ENCODE peak calls at places on chromosomes 12 and 14, in four cellular contexts. N, J, Z and I are unnamed samples.

GRCh38 chr12:42815068-42815467 is 225.5 kb upstream of the PRICKLE1 start:
- DNase-seq in N (no peak), J (no peak), Z (no peak), I (no peak)

GRCh38 chr12:47413806-47414205 is 292.0 kb downstream of the RPAP3 start:
- DNase-seq in Z (no peak), N (no peak), J (no peak), I (no peak)

GRCh38 chr14:30767624-30768023 is 106.7 kb upstream of the COCH start:
- DNase-seq in J (no peak), N (no peak), Z (no peak), I (no peak)

GRCh38 chr12:95164656-95165055 is 52.6 kb downstream of the FGD6 start:
- DNase-seq in N (no peak), J (no peak), Z (no peak), I (no peak)

GRCh38 chr14:54597795-54598443 is 31.0 kb downstream of the SAMD4A start:
- DNase-seq in Z (peak; percentile 63), N (no peak), J (no peak), I (no peak)

GRCh38 chr12:12017798-12018197 is 52.9 kb upstream of the BCL2L14 start:
- DNase-seq in Z (no peak), N (no peak), J (no peak), I (peak; percentile 63)

GRCh38 chr12:46402861-46403731 is 30.5 kb upstream of the SLC38A2 start:
- DNase-seq in J (no peak), Z (peak; percentile 79), N (no peak), I (no peak)

GRCh38 chr14:24364841-24365240 is 3.1 kb upstream of the NFATC4 start:
- DNase-seq in J (no peak), N (no peak), Z (no peak), I (no peak)

GRCh38 chr14:104298458-104298857 is 160.1 kb downstream of the KIF26A start:
- DNase-seq in J (no peak), Z (no peak), N (no peak), I (no peak)

GRCh38 chr14:26121181-26121580 is 476.7 kb downstream of the NOVA1 start:
- DNase-seq in Z (no peak), N (no peak), J (no peak), I (no peak)

GRCh38 chr14:103828315-103828967 is 18.9 kb downstream of the PPP1R13B start:
- DNase-seq in J (no peak), N (no peak), Z (no peak), I (no peak)

GRCh38 chr12:31005256-31005943 is 68.3 kb upstream of the DDX11 start:
- DNase-seq in Z (no peak), N (no peak), J (no peak), I (no peak)

GRCh38 chr14:100724061-100724460 is 2.6 kb upstream of the DLK1 start:
- DNase-seq in Z (no peak), J (no peak), N (no peak), I (no peak)

GRCh38 chr12:24902521-24903304 is 46.2 kb downstream of the BCAT1 start:
- DNase-seq in J (peak; percentile 60), Z (peak; percentile 46), N (peak; percentile 51), I (peak; percentile 78)

GRCh38 chr14:104393898-104394605 is 185.5 kb upstream of the C14orf180 start:
- DNase-seq in Z (no peak), J (no peak), N (no peak), I (no peak)

GRCh38 chr14:77140343-77140936 is 1.2 kb downstream of the ZDHHC22 start:
- DNase-seq in J (no peak), N (no peak), Z (no peak), I (peak; percentile 55)

GRCh38 chr12:117857632-117858274 is 111.0 kb downstream of the KSR2 start:
- DNase-seq in J (peak; percentile 75), Z (peak; percentile 28), N (no peak), I (peak; percentile 67)

GRCh38 chr12:27486986-27487385 is 37.0 kb upstream of the PPFIBP1 start:
- DNase-seq in N (no peak), J (no peak), Z (no peak), I (no peak)

GRCh38 chr12:78698747-78699146 is 165.8 kb upstream of the SYT1 start:
- DNase-seq in J (no peak), N (no peak), Z (no peak), I (no peak)

GRCh38 chr14:52950410-52950897 is 396 bp downstream of the FERMT2 start:
- DNase-seq in Z (peak; percentile 50), J (peak; percentile 39), N (peak; percentile 54), I (peak; percentile 74)

GRCh38 chr12:95418142-95418541 is 55.8 kb upstream of the METAP2 start:
- DNase-seq in N (no peak), J (no peak), Z (no peak), I (no peak)

GRCh38 chr14:87049886-87050820 is 942.8 kb downstream of the GALC start:
- DNase-seq in N (no peak), J (no peak), Z (peak; percentile 44), I (peak; percentile 46)

GRCh38 chr12:130428116-130428515 is 90.4 kb downstream of the PIWIL1 start:
- DNase-seq in J (no peak), Z (no peak), N (peak; percentile 31), I (peak; percentile 39)

GRCh38 chr14:43692706-43693105 is 814.4 kb downstream of the FSCB start:
- DNase-seq in Z (no peak), N (no peak), J (no peak), I (no peak)

GRCh38 chr14:93044116-93044515 is 71.6 kb downstream of the ITPK1 start:
- DNase-seq in J (no peak), N (no peak), Z (no peak), I (no peak)

GRCh38 chr14:68219407-68219806 is 399.8 kb downstream of the RAD51B start:
- DNase-seq in Z (no peak), N (no peak), J (no peak), I (peak; percentile 15)

GRCh38 chr14:54689928-54690327 is 123.0 kb downstream of the SAMD4A start:
- DNase-seq in Z (no peak), J (no peak), N (no peak), I (no peak)

GRCh38 chr14:82855912-82856381 is 1322.3 kb upstream of the SEL1L start:
- DNase-seq in J (peak; percentile 4), Z (peak; percentile 72), N (no peak), I (peak; percentile 21)

GRCh38 chr14:74240794-74241610 is 1.8 kb downstream of the VSX2 start:
- DNase-seq in N (no peak), J (peak; percentile 67), Z (peak; percentile 15), I (peak; percentile 70)

GRCh38 chr12:65956056-65956738 is 131.9 kb downstream of the HMGA2 start:
- DNase-seq in N (no peak), Z (peak; percentile 57), J (no peak), I (no peak)

GRCh38 chr12:65695077-65695865 is 129.0 kb upstream of the HMGA2 start:
- DNase-seq in J (no peak), N (peak; percentile 0), Z (peak; percentile 96), I (no peak)